ENCODE peak calls at places on chromosomes 7 and 10, in seven cellular contexts. E, X, O, Q, C, N and L are unnamed samples.

GRCh38 chr7:111535142-111535541 is 27.1 kb downstream of the IMMP2L start:
- DNase-seq in C (no peak), Q (no peak), O (no peak), E (no peak), N (no peak), X (no peak), L (no peak)

GRCh38 chr10:131056091-131056490 is 255.4 kb downstream of the TCERG1L start:
- DNase-seq in O (no peak), N (no peak), Q (no peak), E (no peak), C (no peak), X (no peak), L (no peak)

GRCh38 chr7:85528581-85528980 is 341.7 kb upstream of the SEMA3D start:
- DNase-seq in N (no peak), E (no peak), C (no peak), Q (no peak), X (no peak), O (no peak), L (no peak)

GRCh38 chr7:1175967-1176851 is 16.2 kb upstream of the ZFAND2A start:
- DNase-seq in N (peak; percentile 80), Q (peak; percentile 81), E (no peak), O (peak; percentile 70), X (peak; percentile 56), C (peak; percentile 26), L (peak; percentile 79)

GRCh38 chr7:94395141-94396041 is 696 bp downstream of the COL1A2 start:
- DNase-seq in C (peak; percentile 12), O (peak; percentile 63), Q (peak; percentile 84), N (peak; percentile 86), E (no peak), X (peak; percentile 59), L (peak; percentile 76)

GRCh38 chr7:98285132-98286092 is 3.9 kb downstream of the BRI3 start:
- DNase-seq in O (no peak), X (no peak), N (no peak), C (no peak), Q (no peak), E (no peak), L (no peak)

GRCh38 chr10:26438534-26439269 is 561 bp downstream of the APBB1IP start:
- DNase-seq in C (no peak), X (no peak), O (no peak), Q (no peak), E (no peak), N (no peak), L (no peak)

GRCh38 chr7:135768990-135769389 is 20.4 kb upstream of the FAM180A start:
- DNase-seq in C (no peak), X (no peak), O (no peak), N (no peak), Q (no peak), E (no peak), L (no peak)

GRCh38 chr10:63266337-63267327 is 133.5 kb downstream of the NRBF2 start:
- DNase-seq in O (no peak), Q (no peak), X (no peak), E (no peak), C (no peak), N (peak; percentile 52), L (no peak)

GRCh38 chr10:63265646-63266207 is 132.6 kb downstream of the NRBF2 start:
- DNase-seq in O (no peak), C (no peak), N (no peak), X (no peak), Q (no peak), E (no peak), L (no peak)

GRCh38 chr10:63267414-63268138 is 134.4 kb downstream of the NRBF2 start:
- DNase-seq in X (peak; percentile 43), O (peak; percentile 71), E (no peak), C (no peak), N (peak; percentile 89), Q (peak; percentile 39), L (peak; percentile 72)

GRCh38 chr10:63262674-63263073 is 129.5 kb downstream of the NRBF2 start:
- DNase-seq in O (no peak), X (no peak), C (no peak), N (no peak), E (no peak), Q (no peak), L (no peak)

GRCh38 chr10:63264852-63265617 is 131.9 kb downstream of the NRBF2 start:
- DNase-seq in N (peak; percentile 66), Q (peak; percentile 56), O (peak; percentile 44), C (no peak), E (no peak), X (no peak), L (peak; percentile 70)
- TF ChIP-seq POLR2A in N (no peak), Q (peak; percentile 90), O (peak; percentile 42), C (peak; percentile 66), E (peak; percentile 79), X (no peak), L (no peak)

GRCh38 chr7:104230606-104231005 is 22.8 kb upstream of the ORC5 start:
- DNase-seq in Q (no peak), O (no peak), X (no peak), N (no peak), C (no peak), E (no peak), L (no peak)
- H3K4me2 ChIP-seq in Q (no peak overlapping the region), O (no peak overlapping the region), X (no peak overlapping the region), N (no peak overlapping the region), C (no peak overlapping the region), E (no peak overlapping the region), L (no peak overlapping the region)

DNA sequence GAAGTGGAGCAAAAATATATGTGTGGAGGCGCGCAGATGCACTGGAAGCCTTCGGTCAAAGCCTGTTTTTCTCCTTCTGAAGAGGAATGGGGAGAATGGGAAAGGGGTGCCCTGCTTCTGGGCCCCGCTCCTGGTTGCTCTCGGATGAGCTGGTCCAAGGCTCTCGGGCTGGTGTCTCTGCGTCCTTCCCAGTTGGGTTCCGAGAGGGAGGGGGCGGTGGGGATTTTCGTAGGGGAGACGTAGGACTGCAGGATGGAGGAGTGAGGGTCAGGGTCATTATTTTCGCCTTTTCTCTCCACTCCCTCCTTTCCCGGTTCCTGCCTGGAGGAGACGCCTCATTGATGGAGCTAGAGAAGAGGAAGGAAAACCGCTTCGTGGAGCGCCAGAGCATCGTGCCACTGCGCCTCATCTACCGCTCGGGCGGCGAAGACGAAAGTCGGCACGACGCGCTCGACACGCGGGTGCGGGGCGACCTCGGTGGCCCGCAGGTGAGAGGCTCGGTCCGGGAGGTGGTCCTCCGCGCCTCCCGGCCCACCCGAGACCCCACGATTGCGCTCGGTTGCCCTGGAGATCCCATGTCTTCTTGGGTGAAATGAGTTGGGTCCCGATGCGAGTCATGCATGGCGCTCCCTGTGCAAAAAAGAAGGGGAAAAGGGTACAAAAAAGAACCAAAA is 785 bp downstream of the ADAM22 start:
- DNase-seq in E (no peak), N (peak; percentile 16), X (no peak), Q (no peak), C (no peak), O (no peak), L (no peak)
- TF ChIP-seq MAX in E (peak; percentile 95), N (no peak), X (no peak), Q (no peak), C (peak; percentile 52), O (peak; percentile 70), L (peak; percentile 63)

GRCh38 chr10:31912898-31913847 is 15.5 kb downstream of the ARHGAP12 start:
- DNase-seq in O (peak; percentile 38), N (peak; percentile 57), C (no peak), E (no peak), Q (no peak), X (no peak), L (no peak)
- TF ChIP-seq POLR2A in O (no peak), N (no peak), C (no peak), E (no peak), Q (no peak), X (no peak), L (no peak)

DNA sequence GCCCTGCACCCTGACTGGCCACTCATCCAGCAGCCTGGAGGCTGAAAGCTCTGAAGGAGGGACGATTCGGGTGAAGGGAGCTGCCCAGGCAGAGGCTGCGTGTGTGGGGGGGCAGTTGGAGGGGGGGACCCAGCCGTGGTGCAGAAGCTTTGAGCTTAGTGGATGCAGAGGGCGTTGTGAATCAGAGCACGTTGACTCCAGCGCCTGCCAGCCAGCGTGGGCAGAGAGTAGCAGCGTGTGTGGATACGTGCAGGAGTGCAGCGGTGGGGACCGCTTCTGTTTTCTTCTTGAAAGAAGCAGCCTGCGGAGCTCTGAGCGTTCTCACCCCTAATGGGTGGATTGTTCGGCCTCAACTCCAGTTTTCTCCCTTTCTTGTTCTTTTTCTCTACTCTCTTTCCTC is 47.2 kb downstream of the SORCS3 start:
- DNase-seq in X (no peak), C (no peak), O (no peak), Q (no peak), E (no peak), N (no peak), L (no peak)
- H3K4me2 ChIP-seq in X (no peak overlapping the region), C (no peak overlapping the region), O (no peak overlapping the region), Q (no peak overlapping the region), E (no peak overlapping the region), N (no peak overlapping the region), L (no peak overlapping the region)